ENCODE peak calls at places on chromosomes 3 and 15, in six cellular contexts. A is NT2/D1, C is GM12878, S is HCT116, N is H1, M is HepG2. W is an unnamed sample.

GRCh38 chr3:102165367-102165766 is 269.4 kb upstream of the ZPLD1 start:
- DNase-seq in A (no peak), C (no peak), S (no peak), N (no peak), M (no peak), W (no peak)

GRCh38 chr3:67739851-67740250 is 85.4 kb upstream of the SUCLG2 start:
- DNase-seq in A (no peak), C (no peak), S (no peak), N (no peak), M (no peak), W (no peak)

GRCh38 chr3:178474526-178474925 is 61.7 kb upstream of the KCNMB2 start:
- DNase-seq in A (no peak), C (no peak), S (no peak), N (no peak), M (no peak), W (no peak)

GRCh38 chr15:60840703-60841411 is 361.9 kb upstream of the ICE2 start:
- DNase-seq in A (no peak), C (no peak), S (no peak), N (no peak), M (no peak), W (no peak)

GRCh38 chr3:59726279-59726678 is 676.5 kb upstream of the CFAP20DC start:
- DNase-seq in A (no peak), C (no peak), S (no peak), N (no peak), M (no peak), W (no peak)

GRCh38 chr3:133211449-133211848 is 173.3 kb downstream of the TMEM108 start:
- DNase-seq in A (peak), C (peak), S (no peak), N (peak), M (no peak), W (no peak)

GRCh38 chr3:109685084-109686079 is 348.0 kb upstream of the DPPA4 start:
- DNase-seq in A (no peak), C (no peak), S (peak), N (no peak), M (no peak), W (no peak)

GRCh38 chr3:5133689-5134088 is 11.6 kb downstream of the ARL8B start:
- DNase-seq in A (no peak), C (no peak), S (no peak), N (no peak), M (no peak), W (no peak)

GRCh38 chr15:88745696-88746095 is 57.5 kb upstream of the ACAN start:
- DNase-seq in A (no peak), C (no peak), S (no peak), N (no peak), M (no peak), W (no peak)

GRCh38 chr15:27017168-27017809 is 46.3 kb downstream of the GABRG3 start:
- DNase-seq in A (peak), C (peak), S (no peak), N (peak), M (peak), W (peak)

GRCh38 chr15:33279613-33280205 is 31.1 kb upstream of the RYR3 start:
- DNase-seq in A (no peak), C (no peak), S (no peak), N (no peak), M (no peak), W (no peak)

GRCh38 chr15:83030021-83030420 is 18.6 kb upstream of the C15orf40 start:
- DNase-seq in A (peak), C (no peak), S (peak), N (no peak), M (no peak), W (no peak)

GRCh38 chr3:133488785-133489367 is 84.6 kb upstream of the CDV3 start:
- DNase-seq in A (no peak), C (no peak), S (no peak), N (no peak), M (peak), W (no peak)

GRCh38 chr3:192917508-192918274 is at the start of gene MB21D2:
- DNase-seq in A (peak), C (no peak), S (peak), N (no peak), M (peak), W (peak)

GRCh38 chr3:128145279-128145678 is 8.0 kb upstream of the EEFSEC start:
- DNase-seq in A (no peak), C (no peak), S (no peak), N (no peak), M (no peak), W (peak)

GRCh38 chr3:172106989-172107388 is 67.6 kb downstream of the FNDC3B start:
- DNase-seq in A (no peak), C (peak), S (no peak), N (no peak), M (no peak), W (peak)

GRCh38 chr3:141011511-141012262 is 39.5 kb upstream of the SPSB4 start:
- DNase-seq in A (peak), C (no peak), S (peak), N (peak), M (peak), W (peak)

GRCh38 chr15:48149858-48150257 is 28.2 kb downstream of the MYEF2 start:
- DNase-seq in A (peak), C (no peak), S (no peak), N (no peak), M (no peak), W (no peak)

GRCh38 chr3:161339517-161340500 is 31.5 kb downstream of the SPTSSB start:
- DNase-seq in A (no peak), C (no peak), S (no peak), N (no peak), M (peak), W (no peak)

GRCh38 chr3:70716832-70717231 is 404.4 kb upstream of the MDFIC2 start:
- DNase-seq in A (no peak), C (no peak), S (no peak), N (no peak), M (no peak), W (no peak)

GRCh38 chr15:58438956-58439355 is 7.2 kb downstream of the LIPC start:
- DNase-seq in A (peak), C (no peak), S (peak), N (no peak), M (peak), W (peak)

GRCh38 chr3:167978486-167978885 is 117.2 kb downstream of the GOLIM4 start:
- DNase-seq in A (no peak), C (no peak), S (no peak), N (no peak), M (no peak), W (no peak)

GRCh38 chr3:69084326-69084667 is 440 bp upstream of the ARL6IP5 start:
- DNase-seq in A (no peak), C (no peak), S (no peak), N (no peak), M (peak), W (peak)

DNA sequence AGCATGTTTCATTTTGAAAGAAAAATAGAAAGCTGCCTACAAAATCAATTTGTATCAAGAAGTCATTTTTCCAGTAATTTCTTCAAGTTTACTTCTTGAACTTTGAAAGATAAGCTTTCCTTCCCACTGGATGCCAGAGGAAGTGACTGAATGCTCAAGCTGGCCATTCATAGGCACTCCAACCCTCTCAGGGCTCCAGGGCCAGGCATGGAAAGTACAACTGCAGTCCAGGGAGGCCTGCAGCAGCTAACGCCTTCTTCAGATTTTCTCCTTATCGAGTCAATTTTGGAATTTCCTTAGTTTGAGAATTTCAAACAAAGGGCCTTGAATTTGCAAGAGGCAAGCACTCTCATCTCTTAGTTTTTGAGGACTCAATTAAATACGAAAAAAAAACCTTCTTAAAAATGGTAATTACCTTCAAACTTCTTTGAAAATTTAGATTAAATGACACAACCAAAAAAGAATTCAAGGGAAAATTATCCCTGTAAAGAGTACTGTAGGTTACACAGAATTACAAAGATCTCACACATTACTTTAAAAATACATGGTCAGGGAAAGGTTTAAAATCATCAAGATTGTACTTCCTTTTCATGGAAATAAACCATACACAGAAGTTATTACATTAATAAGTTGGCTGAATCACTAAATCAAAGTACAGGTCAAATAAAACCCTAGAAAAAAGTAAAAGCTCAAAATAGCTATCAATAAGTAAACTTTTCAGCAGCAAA is 2.5 kb downstream of the UBP1 start:
- DNase-seq in A (no peak), C (no peak), S (no peak), N (no peak), M (peak), W (peak)
- TF ChIP-seq ZNF274 in A (no peak), C (no peak), S (no peak), N (no peak), M (no peak), W (no peak)

GRCh38 chr3:195613468-195614069 is 29.8 kb upstream of the APOD start:
- DNase-seq in A (no peak), C (no peak), S (no peak), N (no peak), M (no peak), W (no peak)

GRCh38 chr3:195612075-195612800 is 28.5 kb upstream of the APOD start:
- DNase-seq in A (no peak), C (no peak), S (no peak), N (no peak), M (no peak), W (peak)

GRCh38 chr3:195609229-195609628 is 25.5 kb upstream of the APOD start:
- DNase-seq in A (no peak), C (no peak), S (no peak), N (no peak), M (no peak), W (no peak)
- TF ChIP-seq ZNF274 in A (no peak), C (no peak), S (no peak), N (no peak), M (no peak), W (no peak)

GRCh38 chr3:150495563-150496168 is 50.6 kb downstream of the SERP1 start:
- DNase-seq in A (no peak), C (no peak), S (peak), N (no peak), M (peak), W (peak)
- TF ChIP-seq ZNF274 in A (no peak), C (no peak), S (no peak), N (no peak), M (no peak), W (no peak)

DNA sequence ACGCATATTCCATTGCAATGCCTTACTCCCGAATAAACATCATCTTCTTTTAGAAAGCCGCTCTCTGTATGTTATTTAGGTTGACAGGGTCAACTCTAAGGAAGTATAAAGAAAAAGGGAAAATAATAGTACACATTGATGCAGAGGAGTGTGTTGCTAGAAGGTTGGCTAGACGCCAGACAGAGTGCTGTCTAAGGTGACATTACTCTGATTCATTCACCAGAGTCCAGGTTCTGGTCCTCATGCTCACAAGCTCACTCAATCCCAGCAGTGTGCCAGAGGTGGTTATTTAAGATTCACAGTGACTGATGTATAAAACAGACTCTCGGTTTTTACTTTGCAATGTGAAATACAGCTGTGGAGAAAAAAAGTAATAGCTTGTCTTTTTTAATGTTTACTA is 1.7 kb downstream of the CFAP44 start:
- DNase-seq in A (no peak), C (no peak), S (no peak), N (no peak), M (no peak), W (no peak)
- TF ChIP-seq ZNF274 in A (no peak), C (no peak), S (no peak), N (no peak), M (no peak), W (no peak)

GRCh38 chr15:70264738-70265465 is 167.2 kb upstream of the TLE3 start:
- DNase-seq in A (no peak), C (no peak), S (no peak), N (no peak), M (no peak), W (no peak)

GRCh38 chr15:70267306-70267705 is 169.6 kb upstream of the TLE3 start:
- DNase-seq in A (no peak), C (no peak), S (no peak), N (no peak), M (no peak), W (no peak)

GRCh38 chr15:70265466-70265978 is 167.8 kb upstream of the TLE3 start:
- DNase-seq in A (no peak), C (no peak), S (no peak), N (no peak), M (no peak), W (peak)

GRCh38 chr15:70266412-70267089 is 168.8 kb upstream of the TLE3 start:
- DNase-seq in A (no peak), C (no peak), S (no peak), N (no peak), M (no peak), W (no peak)

GRCh38 chr15:70265986-70266385 is 168.3 kb upstream of the TLE3 start:
- DNase-seq in A (no peak), C (no peak), S (no peak), N (no peak), M (no peak), W (no peak)
- TF ChIP-seq ZNF274 in A (no peak), C (no peak), S (no peak), N (no peak), M (no peak), W (no peak)

DNA sequence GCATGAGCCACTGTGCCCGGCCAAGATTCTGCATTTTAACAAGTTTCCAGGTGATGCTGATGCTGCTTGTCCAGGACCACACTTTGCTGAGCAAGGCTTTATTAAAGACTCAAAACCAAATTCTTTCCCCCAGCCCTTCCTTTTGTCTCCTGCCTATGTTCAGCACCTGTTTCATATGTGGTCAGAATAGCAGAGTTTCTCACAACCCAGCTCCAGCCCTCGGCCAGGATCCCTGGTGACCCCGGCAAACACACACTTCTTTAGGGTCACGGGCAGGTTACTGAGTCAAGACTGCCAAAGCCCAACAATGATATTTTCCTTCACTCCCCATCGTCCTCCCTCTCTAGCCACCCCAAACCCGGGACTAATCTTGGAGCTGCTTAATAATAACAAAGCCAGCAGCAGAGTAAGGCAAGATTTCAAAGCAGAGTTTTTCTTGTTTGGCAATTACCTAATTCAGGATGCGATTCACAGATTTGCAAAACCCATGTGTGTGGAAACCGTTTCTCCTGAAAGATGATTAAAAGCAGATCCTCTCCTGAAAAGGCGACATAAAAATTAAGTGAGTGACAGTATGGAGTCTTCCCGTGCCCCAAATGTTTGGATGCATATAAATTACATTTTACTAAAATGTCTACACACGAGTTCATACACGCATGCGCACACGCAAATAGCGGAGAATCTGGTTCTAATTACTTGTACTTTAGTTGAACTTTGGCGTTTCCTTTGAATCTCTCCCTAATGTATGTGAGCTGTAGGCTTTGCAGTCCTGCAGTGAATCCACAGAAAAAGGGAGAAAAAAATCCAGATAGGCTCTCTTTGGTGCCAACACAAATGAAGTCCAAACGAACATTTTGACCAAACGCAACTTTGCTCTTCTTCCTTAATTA is 25.7 kb downstream of the RARB start:
- DNase-seq in A (no peak), C (no peak), S (no peak), N (no peak), M (no peak), W (no peak)
- TF ChIP-seq ZNF274 in A (no peak), C (no peak), S (no peak), N (no peak), M (no peak), W (no peak)

GRCh38 chr3:189911001-189911400 is 209.7 kb downstream of the P3H2 start:
- DNase-seq in A (no peak), C (no peak), S (no peak), N (no peak), M (no peak), W (no peak)

GRCh38 chr3:189909139-189909538 is 211.6 kb downstream of the P3H2 start:
- DNase-seq in A (no peak), C (no peak), S (no peak), N (no peak), M (no peak), W (no peak)

GRCh38 chr3:189909573-189909972 is 211.1 kb downstream of the P3H2 start:
- DNase-seq in A (no peak), C (no peak), S (no peak), N (no peak), M (no peak), W (no peak)

DNA sequence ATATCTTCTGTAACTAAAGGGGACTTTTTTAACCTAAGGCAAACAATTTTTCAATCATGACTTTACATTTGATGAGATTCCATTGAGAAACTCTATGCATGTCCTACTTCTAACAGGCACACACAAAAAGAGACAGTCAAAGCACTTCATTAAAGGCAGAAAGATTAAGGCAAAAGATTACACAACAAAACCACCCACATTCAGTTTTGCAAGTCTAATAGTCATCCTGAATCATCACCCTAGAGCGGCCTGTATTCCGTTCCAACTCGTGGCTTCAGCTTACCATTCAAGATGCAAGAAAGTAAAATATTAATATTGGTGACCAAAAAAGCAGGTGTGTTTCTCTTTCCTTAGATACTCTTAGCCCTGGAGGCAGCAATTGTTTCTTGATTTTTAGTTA is 205.9 kb downstream of the P3H2 start:
- DNase-seq in A (no peak), C (no peak), S (no peak), N (no peak), M (no peak), W (no peak)
- TF ChIP-seq ZNF274 in A (no peak), C (no peak), S (no peak), N (no peak), M (no peak), W (no peak)

W was measured in K562.